ENCODE peak calls at places on chromosomes 6 and 20, in eight cellular contexts. P, O, X, Y, R, T, D and E are unnamed samples.

GRCh38 chr6:153032255-153032882 is 29.9 kb upstream of the MTRF1L start:
- DNase-seq in X (peak; percentile 74), R (no peak), T (peak; percentile 85), Y (no peak), P (no peak), O (no peak), D (peak; percentile 53), E (peak; percentile 1)

GRCh38 chr6:93423542-93423941 is 4.2 kb upstream of the EPHA7 start:
- DNase-seq in R (no peak), T (peak; percentile 69), D (no peak), O (peak; percentile 73), X (peak; percentile 13), P (peak; percentile 66), Y (no peak), E (peak; percentile 30)

GRCh38 chr6:14743465-14744211 is 502.2 kb upstream of the JARID2 start:
- DNase-seq in O (no peak), Y (peak; percentile 73), D (peak; percentile 92), R (peak; percentile 39), X (peak; percentile 99), T (peak; percentile 98), P (no peak), E (no peak)

GRCh38 chr6:31060162-31060561 is 49.9 kb downstream of the MUC22 start:
- DNase-seq in T (no peak), X (no peak), O (no peak), Y (no peak), R (no peak), D (no peak), P (no peak), E (no peak)

GRCh38 chr20:44134897-44135810 is 51.8 kb downstream of the JPH2 start:
- DNase-seq in R (no peak), X (no peak), O (no peak), Y (no peak), D (no peak), P (no peak), T (no peak), E (no peak)

GRCh38 chr20:41696428-41696827 is 78.3 kb upstream of the CHD6 start:
- DNase-seq in Y (no peak), O (no peak), D (no peak), P (no peak), R (no peak), T (no peak), X (peak; percentile 20), E (no peak)

GRCh38 chr6:96499781-96500180 is 21.8 kb upstream of the UFL1 start:
- DNase-seq in O (no peak), D (no peak), P (no peak), Y (peak; percentile 34), T (no peak), X (no peak), R (no peak), E (no peak)

GRCh38 chr20:32436968-32437367 is 78.8 kb downstream of the ASXL1 start:
- DNase-seq in R (no peak), X (no peak), D (no peak), O (no peak), P (no peak), Y (no peak), T (no peak), E (no peak)

GRCh38 chr6:34045698-34046097 is 100.2 kb downstream of the GRM4 start:
- DNase-seq in T (no peak), P (no peak), O (no peak), D (no peak), X (no peak), R (no peak), Y (no peak), E (no peak)

GRCh38 chr6:15272562-15272961 is 26.7 kb downstream of the JARID2 start:
- DNase-seq in O (no peak), T (no peak), X (no peak), R (no peak), P (no peak), D (no peak), Y (no peak), E (no peak)

GRCh38 chr6:13524801-13525508 is 37.6 kb upstream of the GFOD1 start:
- DNase-seq in R (no peak), P (no peak), X (no peak), D (no peak), O (no peak), T (no peak), Y (no peak), E (no peak)

GRCh38 chr6:81515562-81516453 is 236.7 kb downstream of the TENT5A start:
- DNase-seq in R (no peak), Y (no peak), P (no peak), O (no peak), D (peak; percentile 42), T (no peak), X (no peak), E (no peak)

GRCh38 chr20:916125-916799 is at the start of gene ANGPT4:
- DNase-seq in R (no peak), P (no peak), X (no peak), T (no peak), O (no peak), Y (no peak), D (no peak), E (peak; percentile 51)

GRCh38 chr6:111550195-111550594 is 55.5 kb downstream of the TRAF3IP2 start:
- DNase-seq in D (no peak), Y (no peak), R (no peak), X (no peak), P (no peak), O (no peak), T (no peak), E (no peak)

GRCh38 chr6:15077964-15078363 is 167.9 kb upstream of the JARID2 start:
- DNase-seq in P (peak; percentile 74), Y (no peak), X (no peak), T (no peak), R (no peak), O (no peak), D (no peak), E (no peak)

GRCh38 chr6:21831531-21832291 is 238.2 kb downstream of the SOX4 start:
- DNase-seq in Y (no peak), O (no peak), D (peak; percentile 46), X (no peak), R (no peak), P (no peak), T (peak; percentile 80), E (no peak)

GRCh38 chr6:32132110-32132509 is 2.0 kb upstream of the FKBPL start:
- DNase-seq in R (no peak), T (no peak), X (no peak), Y (no peak), O (no peak), D (no peak), P (no peak), E (no peak)

GRCh38 chr20:58133020-58133419 is 95.4 kb downstream of the ANKRD60 start:
- DNase-seq in P (no peak), O (no peak), X (no peak), R (no peak), T (no peak), D (no peak), Y (no peak), E (no peak)

GRCh38 chr6:157240059-157240959 is 83.0 kb downstream of the TMEM242 start:
- DNase-seq in P (no peak), O (no peak), T (peak; percentile 34), R (peak; percentile 71), Y (no peak), X (peak; percentile 40), D (peak; percentile 76), E (no peak)

GRCh38 chr6:18216411-18216810 is 47.9 kb downstream of the DEK start:
- DNase-seq in Y (no peak), T (peak; percentile 73), R (no peak), O (no peak), X (peak; percentile 94), P (no peak), D (peak; percentile 19), E (no peak)

GRCh38 chr20:59835057-59835447 is 98.4 kb downstream of the SYCP2 start:
- DNase-seq in D (no peak), T (peak; percentile 15), X (no peak), O (no peak), P (peak; percentile 41), R (peak; percentile 26), Y (no peak), E (peak; percentile 34)

GRCh38 chr6:75207211-75207984 is 1.5 kb upstream of the COL12A1 start:
- DNase-seq in T (peak; percentile 56), O (peak; percentile 28), R (peak; percentile 35), X (no peak), P (peak; percentile 61), Y (no peak), D (no peak), E (no peak)

GRCh38 chr6:107956586-107957164 is 1.3 kb downstream of the SEC63 start:
- DNase-seq in T (peak; percentile 47), D (peak; percentile 22), O (no peak), X (peak; percentile 74), P (no peak), R (no peak), Y (no peak), E (no peak)

GRCh38 chr6:50285735-50286134 is 236.0 kb upstream of the DEFB112 start:
- DNase-seq in P (no peak), D (no peak), Y (no peak), T (no peak), X (no peak), R (no peak), O (no peak), E (no peak)